ENCODE peak calls at places on chromosome 13, in seven cellular contexts. P, M, I, Z, L, D and F are unnamed samples.

GRCh38 chr13:93244918-93245280 is 18.3 kb downstream of the GPC6 start:
- DNase-seq in P (no peak), M (no peak), I (peak; percentile 89), Z (no peak), L (no peak), D (no peak), F (no peak)

GRCh38 chr13:46908511-46908910 is 11.7 kb upstream of the HTR2A start:
- DNase-seq in P (no peak), M (no peak), I (peak; percentile 91), Z (no peak), L (no peak), D (no peak), F (no peak)

GRCh38 chr13:60645552-60646138 is 248.6 kb downstream of the TDRD3 start:
- DNase-seq in P (no peak), M (no peak), I (no peak), Z (no peak), L (no peak), D (no peak), F (no peak)

GRCh38 chr13:92842145-92842544 is 384.5 kb upstream of the GPC6 start:
- DNase-seq in P (no peak), M (no peak), I (peak; percentile 70), Z (peak; percentile 13), L (no peak), D (peak; percentile 89), F (no peak)

GRCh38 chr13:30186644-30187431 is 120.5 kb downstream of the KATNAL1 start:
- DNase-seq in P (no peak), M (no peak), I (no peak), Z (no peak), L (no peak), D (no peak), F (no peak)

GRCh38 chr13:107266657-107267056 is 698.7 kb upstream of the ARGLU1 start:
- DNase-seq in P (no peak), M (no peak), I (no peak), Z (no peak), L (no peak), D (no peak), F (no peak)

GRCh38 chr13:31794452-31794851 is 55.1 kb downstream of the RXFP2 start:
- DNase-seq in P (no peak), M (no peak), I (no peak), Z (no peak), L (no peak), D (peak; percentile 89), F (no peak)

GRCh38 chr13:61531383-61532065 is 115.9 kb upstream of the PCDH20 start:
- DNase-seq in P (no peak), M (no peak), I (no peak), Z (no peak), L (no peak), D (no peak), F (no peak)

GRCh38 chr13:31242935-31243334 is 43.2 kb downstream of the B3GLCT start:
- DNase-seq in P (no peak), M (no peak), I (peak; percentile 27), Z (no peak), L (no peak), D (no peak), F (no peak)

GRCh38 chr13:38350114-38350617 is 515 bp downstream of the UFM1 start:
- DNase-seq in P (peak; percentile 77), M (peak; percentile 72), I (peak; percentile 80), Z (peak; percentile 19), L (no peak), D (no peak), F (no peak)

GRCh38 chr13:29810145-29810742 is 40.2 kb downstream of the UBL3 start:
- DNase-seq in P (no peak), M (no peak), I (no peak), Z (no peak), L (no peak), D (no peak), F (no peak)

GRCh38 chr13:44431150-44431549 is 57.5 kb downstream of the SERP2 start:
- DNase-seq in P (peak; percentile 78), M (no peak), I (no peak), Z (no peak), L (no peak), D (no peak), F (no peak)

GRCh38 chr13:20389696-20390525 is 135.7 kb downstream of the CRYL1 start:
- DNase-seq in P (no peak), M (no peak), I (no peak), Z (no peak), L (no peak), D (no peak), F (no peak)

GRCh38 chr13:42602910-42603309 is 29.0 kb downstream of the TNFSF11 start:
- DNase-seq in P (no peak), M (no peak), I (no peak), Z (no peak), L (no peak), D (no peak), F (no peak)

GRCh38 chr13:34176636-34177035 is 358.7 kb downstream of the RFC3 start:
- DNase-seq in P (no peak), M (no peak), I (no peak), Z (no peak), L (no peak), D (no peak), F (no peak)

GRCh38 chr13:90448466-90449037 is 898.9 kb upstream of the MIR17HG start:
- DNase-seq in P (no peak), M (no peak), I (peak; percentile 8), Z (no peak), L (no peak), D (no peak), F (no peak)

GRCh38 chr13:78241278-78241919 is 322.8 kb upstream of the EDNRB start:
- DNase-seq in P (peak; percentile 35), M (no peak), I (peak; percentile 70), Z (peak; percentile 4), L (peak; percentile 0), D (peak; percentile 9), F (no peak)

GRCh38 chr13:26017196-26017921 is 34.5 kb downstream of the SHISA2 start:
- DNase-seq in P (no peak), M (no peak), I (peak; percentile 19), Z (no peak), L (no peak), D (peak; percentile 55), F (peak; percentile 36)

GRCh38 chr13:100209857-100210580 is 121.1 kb downstream of the PCCA start:
- DNase-seq in P (no peak), M (no peak), I (peak; percentile 88), Z (peak; percentile 21), L (no peak), D (no peak), F (no peak)

GRCh38 chr13:85828094-85828684 is 29.0 kb upstream of the SLITRK6 start:
- DNase-seq in P (no peak), M (no peak), I (peak; percentile 50), Z (peak; percentile 1), L (peak; percentile 5), D (no peak), F (no peak)

GRCh38 chr13:108964601-108965000 is 335.2 kb downstream of the MYO16 start:
- DNase-seq in P (no peak), M (no peak), I (no peak), Z (no peak), L (no peak), D (no peak), F (no peak)

GRCh38 chr13:45280751-45281634 is 60.0 kb downstream of the TPT1 start:
- DNase-seq in P (peak; percentile 76), M (peak; percentile 87), I (peak; percentile 90), Z (peak; percentile 79), L (peak; percentile 65), D (peak; percentile 34), F (peak; percentile 81)

GRCh38 chr13:36082396-36082795 is 48.8 kb downstream of the DCLK1 start:
- DNase-seq in P (no peak), M (no peak), I (no peak), Z (no peak), L (no peak), D (no peak), F (no peak)

GRCh38 chr13:110663044-110663443 is 42.9 kb downstream of the CARS2 start:
- DNase-seq in P (no peak), M (no peak), I (no peak), Z (no peak), L (no peak), D (no peak), F (no peak)

GRCh38 chr13:24279267-24279666 is 30.1 kb upstream of the C1QTNF9 start:
- DNase-seq in P (no peak), M (no peak), I (no peak), Z (no peak), L (no peak), D (no peak), F (no peak)